ENCODE peak calls at places on chromosomes 16 and 17, in ten cellular contexts. One of them, this sample, is unnamed.

GRCh38 chr17:1989135-1989534 is 36.0 kb downstream of the RTN4RL1 start:
- DNase-seq in GM12891: no peak
- DNase-seq in SW 1271: no peak
- DNase-seq in head of caudate nucleus: no peak
- DNase-seq in GDM1: no peak
- DNase-seq in ACHN: peak; percentile 24
- DNase-seq in stimulated activated CD4-positive, alpha-beta T cell treated with anti-CD3 and anti-CD28 coated beads, Interleukin-2, amount 100 ng/mL, for 48 hours: no peak
- DNase-seq in small intestine: no peak
- DNase-seq in activated CD8-positive, alpha-beta memory T cell treated with anti-CD3 and anti-CD28 coated beads, Interleukin-2, amount 10 ng/mL, durations not matched to agents 7 days and 5 days: no peak
- DNase-seq in NCI-H774: no peak
- DNase-seq in this sample: no peak

GRCh38 chr16:67481561-67482259 is 753 bp upstream of the ATP6V0D1 start:
- DNase-seq in GM12891: no peak
- DNase-seq in SW 1271: no peak
- DNase-seq in head of caudate nucleus: no peak
- DNase-seq in GDM1: no peak
- DNase-seq in ACHN: no peak
- DNase-seq in stimulated activated CD4-positive, alpha-beta T cell treated with anti-CD3 and anti-CD28 coated beads, Interleukin-2, amount 100 ng/mL, for 48 hours: peak; percentile 43
- DNase-seq in small intestine: peak; percentile 69
- DNase-seq in activated CD8-positive, alpha-beta memory T cell treated with anti-CD3 and anti-CD28 coated beads, Interleukin-2, amount 10 ng/mL, durations not matched to agents 7 days and 5 days: peak; percentile 79
- DNase-seq in NCI-H774: no peak
- DNase-seq in this sample: no peak

GRCh38 chr17:64779344-64780095 is 117.4 kb upstream of the SMURF2 start:
- DNase-seq in GM12891: no peak
- DNase-seq in SW 1271: no peak
- DNase-seq in head of caudate nucleus: no peak
- DNase-seq in GDM1: no peak
- DNase-seq in ACHN: no peak
- DNase-seq in stimulated activated CD4-positive, alpha-beta T cell treated with anti-CD3 and anti-CD28 coated beads, Interleukin-2, amount 100 ng/mL, for 48 hours: no peak
- DNase-seq in small intestine: no peak
- DNase-seq in activated CD8-positive, alpha-beta memory T cell treated with anti-CD3 and anti-CD28 coated beads, Interleukin-2, amount 10 ng/mL, durations not matched to agents 7 days and 5 days: no peak
- DNase-seq in NCI-H774: no peak
- DNase-seq in this sample: no peak

GRCh38 chr17:45235071-45236001 is 13.7 kb downstream of the FMNL1 start:
- DNase-seq in GM12891: no peak
- DNase-seq in SW 1271: no peak
- DNase-seq in head of caudate nucleus: peak; percentile 72
- DNase-seq in GDM1: peak; percentile 70
- DNase-seq in ACHN: peak; percentile 77
- DNase-seq in stimulated activated CD4-positive, alpha-beta T cell treated with anti-CD3 and anti-CD28 coated beads, Interleukin-2, amount 100 ng/mL, for 48 hours: peak; percentile 81
- DNase-seq in small intestine: peak; percentile 68
- DNase-seq in activated CD8-positive, alpha-beta memory T cell treated with anti-CD3 and anti-CD28 coated beads, Interleukin-2, amount 10 ng/mL, durations not matched to agents 7 days and 5 days: peak; percentile 82
- DNase-seq in NCI-H774: peak; percentile 31
- DNase-seq in this sample: peak; percentile 59

GRCh38 chr17:73420897-73421296 is 109.1 kb upstream of the CDC42EP4 start:
- DNase-seq in GM12891: no peak
- DNase-seq in SW 1271: no peak
- DNase-seq in head of caudate nucleus: no peak
- DNase-seq in GDM1: no peak
- DNase-seq in ACHN: peak; percentile 46
- DNase-seq in stimulated activated CD4-positive, alpha-beta T cell treated with anti-CD3 and anti-CD28 coated beads, Interleukin-2, amount 100 ng/mL, for 48 hours: no peak
- DNase-seq in small intestine: no peak
- DNase-seq in activated CD8-positive, alpha-beta memory T cell treated with anti-CD3 and anti-CD28 coated beads, Interleukin-2, amount 10 ng/mL, durations not matched to agents 7 days and 5 days: no peak
- DNase-seq in NCI-H774: no peak
- DNase-seq in this sample: no peak

GRCh38 chr17:55458977-55459376 is 37.3 kb upstream of the MMD start:
- DNase-seq in GM12891: no peak
- DNase-seq in SW 1271: no peak
- DNase-seq in head of caudate nucleus: no peak
- DNase-seq in GDM1: no peak
- DNase-seq in ACHN: peak; percentile 30
- DNase-seq in stimulated activated CD4-positive, alpha-beta T cell treated with anti-CD3 and anti-CD28 coated beads, Interleukin-2, amount 100 ng/mL, for 48 hours: peak; percentile 50
- DNase-seq in small intestine: no peak
- DNase-seq in activated CD8-positive, alpha-beta memory T cell treated with anti-CD3 and anti-CD28 coated beads, Interleukin-2, amount 10 ng/mL, durations not matched to agents 7 days and 5 days: peak; percentile 49
- DNase-seq in NCI-H774: no peak
- DNase-seq in this sample: no peak

GRCh38 chr16:88678224-88678979 is 7.9 kb downstream of the SNAI3 start:
- DNase-seq in GM12891: no peak
- DNase-seq in SW 1271: no peak
- DNase-seq in head of caudate nucleus: no peak
- DNase-seq in GDM1: no peak
- DNase-seq in ACHN: no peak
- DNase-seq in stimulated activated CD4-positive, alpha-beta T cell treated with anti-CD3 and anti-CD28 coated beads, Interleukin-2, amount 100 ng/mL, for 48 hours: no peak
- DNase-seq in small intestine: no peak
- DNase-seq in activated CD8-positive, alpha-beta memory T cell treated with anti-CD3 and anti-CD28 coated beads, Interleukin-2, amount 10 ng/mL, durations not matched to agents 7 days and 5 days: no peak
- DNase-seq in NCI-H774: no peak
- DNase-seq in this sample: no peak

GRCh38 chr17:69228576-69228975 is at the start of gene ABCA10:
- DNase-seq in GM12891: no peak
- DNase-seq in SW 1271: no peak
- DNase-seq in head of caudate nucleus: no peak
- DNase-seq in GDM1: no peak
- DNase-seq in ACHN: no peak
- DNase-seq in stimulated activated CD4-positive, alpha-beta T cell treated with anti-CD3 and anti-CD28 coated beads, Interleukin-2, amount 100 ng/mL, for 48 hours: no peak
- DNase-seq in small intestine: no peak
- DNase-seq in activated CD8-positive, alpha-beta memory T cell treated with anti-CD3 and anti-CD28 coated beads, Interleukin-2, amount 10 ng/mL, durations not matched to agents 7 days and 5 days: no peak
- DNase-seq in NCI-H774: no peak
- DNase-seq in this sample: no peak

GRCh38 chr17:67528751-67529436 is 151.8 kb downstream of the PITPNC1 start:
- DNase-seq in GM12891: no peak
- DNase-seq in SW 1271: peak; percentile 67
- DNase-seq in head of caudate nucleus: peak; percentile 64
- DNase-seq in GDM1: no peak
- DNase-seq in ACHN: peak; percentile 88
- DNase-seq in stimulated activated CD4-positive, alpha-beta T cell treated with anti-CD3 and anti-CD28 coated beads, Interleukin-2, amount 100 ng/mL, for 48 hours: no peak
- DNase-seq in small intestine: peak; percentile 79
- DNase-seq in activated CD8-positive, alpha-beta memory T cell treated with anti-CD3 and anti-CD28 coated beads, Interleukin-2, amount 10 ng/mL, durations not matched to agents 7 days and 5 days: no peak
- DNase-seq in NCI-H774: peak; percentile 93
- DNase-seq in this sample: peak; percentile 72

GRCh38 chr16:51545951-51546350 is 394.9 kb upstream of the SALL1 start:
- DNase-seq in GM12891: no peak
- DNase-seq in SW 1271: no peak
- DNase-seq in head of caudate nucleus: no peak
- DNase-seq in GDM1: no peak
- DNase-seq in ACHN: no peak
- DNase-seq in stimulated activated CD4-positive, alpha-beta T cell treated with anti-CD3 and anti-CD28 coated beads, Interleukin-2, amount 100 ng/mL, for 48 hours: no peak
- DNase-seq in small intestine: no peak
- DNase-seq in activated CD8-positive, alpha-beta memory T cell treated with anti-CD3 and anti-CD28 coated beads, Interleukin-2, amount 10 ng/mL, durations not matched to agents 7 days and 5 days: no peak
- DNase-seq in NCI-H774: no peak
- DNase-seq in this sample: no peak

GRCh38 chr16:81279375-81279774 is 35.4 kb upstream of the GAN start:
- DNase-seq in GM12891: no peak
- DNase-seq in SW 1271: no peak
- DNase-seq in head of caudate nucleus: no peak
- DNase-seq in GDM1: no peak
- DNase-seq in ACHN: no peak
- DNase-seq in stimulated activated CD4-positive, alpha-beta T cell treated with anti-CD3 and anti-CD28 coated beads, Interleukin-2, amount 100 ng/mL, for 48 hours: no peak
- DNase-seq in small intestine: no peak
- DNase-seq in activated CD8-positive, alpha-beta memory T cell treated with anti-CD3 and anti-CD28 coated beads, Interleukin-2, amount 10 ng/mL, durations not matched to agents 7 days and 5 days: no peak
- DNase-seq in NCI-H774: no peak
- DNase-seq in this sample: no peak

GRCh38 chr17:14545156-14545906 is 244.4 kb downstream of the HS3ST3B1 start:
- DNase-seq in GM12891: no peak
- DNase-seq in SW 1271: no peak
- DNase-seq in head of caudate nucleus: no peak
- DNase-seq in GDM1: no peak
- DNase-seq in ACHN: no peak
- DNase-seq in stimulated activated CD4-positive, alpha-beta T cell treated with anti-CD3 and anti-CD28 coated beads, Interleukin-2, amount 100 ng/mL, for 48 hours: no peak
- DNase-seq in small intestine: no peak
- DNase-seq in activated CD8-positive, alpha-beta memory T cell treated with anti-CD3 and anti-CD28 coated beads, Interleukin-2, amount 10 ng/mL, durations not matched to agents 7 days and 5 days: no peak
- DNase-seq in NCI-H774: no peak
- DNase-seq in this sample: no peak

GRCh38 chr17:29155235-29155965 is 24.8 kb downstream of the MYO18A start:
- DNase-seq in GM12891: no peak
- DNase-seq in SW 1271: no peak
- DNase-seq in head of caudate nucleus: peak; percentile 51
- DNase-seq in GDM1: no peak
- DNase-seq in ACHN: peak; percentile 71
- DNase-seq in stimulated activated CD4-positive, alpha-beta T cell treated with anti-CD3 and anti-CD28 coated beads, Interleukin-2, amount 100 ng/mL, for 48 hours: peak; percentile 45
- DNase-seq in small intestine: peak; percentile 94
- DNase-seq in activated CD8-positive, alpha-beta memory T cell treated with anti-CD3 and anti-CD28 coated beads, Interleukin-2, amount 10 ng/mL, durations not matched to agents 7 days and 5 days: peak; percentile 81
- DNase-seq in NCI-H774: no peak
- DNase-seq in this sample: peak; percentile 85

GRCh38 chr16:65446441-65446840 is 324.6 kb upstream of the CDH11 start:
- DNase-seq in GM12891: no peak
- DNase-seq in SW 1271: no peak
- DNase-seq in head of caudate nucleus: no peak
- DNase-seq in GDM1: no peak
- DNase-seq in ACHN: no peak
- DNase-seq in stimulated activated CD4-positive, alpha-beta T cell treated with anti-CD3 and anti-CD28 coated beads, Interleukin-2, amount 100 ng/mL, for 48 hours: no peak
- DNase-seq in small intestine: no peak
- DNase-seq in activated CD8-positive, alpha-beta memory T cell treated with anti-CD3 and anti-CD28 coated beads, Interleukin-2, amount 10 ng/mL, durations not matched to agents 7 days and 5 days: no peak
- DNase-seq in NCI-H774: no peak
- DNase-seq in this sample: no peak

GRCh38 chr17:48795444-48796162 is 21.4 kb downstream of the TTLL6 start:
- DNase-seq in GM12891: no peak
- DNase-seq in SW 1271: no peak
- DNase-seq in head of caudate nucleus: no peak
- DNase-seq in GDM1: no peak
- DNase-seq in ACHN: peak; percentile 97
- DNase-seq in stimulated activated CD4-positive, alpha-beta T cell treated with anti-CD3 and anti-CD28 coated beads, Interleukin-2, amount 100 ng/mL, for 48 hours: no peak
- DNase-seq in small intestine: peak; percentile 98
- DNase-seq in activated CD8-positive, alpha-beta memory T cell treated with anti-CD3 and anti-CD28 coated beads, Interleukin-2, amount 10 ng/mL, durations not matched to agents 7 days and 5 days: no peak
- DNase-seq in NCI-H774: no peak
- DNase-seq in this sample: no peak

GRCh38 chr16:27114006-27114405 is 47.3 kb downstream of the C16orf82 start:
- DNase-seq in GM12891: no peak
- DNase-seq in SW 1271: no peak
- DNase-seq in head of caudate nucleus: no peak
- DNase-seq in GDM1: no peak
- DNase-seq in ACHN: no peak
- DNase-seq in stimulated activated CD4-positive, alpha-beta T cell treated with anti-CD3 and anti-CD28 coated beads, Interleukin-2, amount 100 ng/mL, for 48 hours: no peak
- DNase-seq in small intestine: no peak
- DNase-seq in activated CD8-positive, alpha-beta memory T cell treated with anti-CD3 and anti-CD28 coated beads, Interleukin-2, amount 10 ng/mL, durations not matched to agents 7 days and 5 days: no peak
- DNase-seq in NCI-H774: no peak
- DNase-seq in this sample: no peak

GRCh38 chr16:11090947-11091785 is 146.8 kb downstream of the CLEC16A start:
- DNase-seq in GM12891: no peak
- DNase-seq in SW 1271: no peak
- DNase-seq in head of caudate nucleus: no peak
- DNase-seq in GDM1: peak; percentile 53
- DNase-seq in ACHN: no peak
- DNase-seq in stimulated activated CD4-positive, alpha-beta T cell treated with anti-CD3 and anti-CD28 coated beads, Interleukin-2, amount 100 ng/mL, for 48 hours: no peak
- DNase-seq in small intestine: no peak
- DNase-seq in activated CD8-positive, alpha-beta memory T cell treated with anti-CD3 and anti-CD28 coated beads, Interleukin-2, amount 10 ng/mL, durations not matched to agents 7 days and 5 days: peak; percentile 61
- DNase-seq in NCI-H774: no peak
- DNase-seq in this sample: no peak

GRCh38 chr17:74547736-74548135 is 1.8 kb upstream of the CD300C start:
- DNase-seq in GM12891: no peak
- DNase-seq in SW 1271: peak; percentile 44
- DNase-seq in head of caudate nucleus: no peak
- DNase-seq in GDM1: peak; percentile 16
- DNase-seq in ACHN: peak; percentile 40
- DNase-seq in stimulated activated CD4-positive, alpha-beta T cell treated with anti-CD3 and anti-CD28 coated beads, Interleukin-2, amount 100 ng/mL, for 48 hours: no peak
- DNase-seq in small intestine: no peak
- DNase-seq in activated CD8-positive, alpha-beta memory T cell treated with anti-CD3 and anti-CD28 coated beads, Interleukin-2, amount 10 ng/mL, durations not matched to agents 7 days and 5 days: peak; percentile 82
- DNase-seq in NCI-H774: peak; percentile 23
- DNase-seq in this sample: no peak

GRCh38 chr17:6676802-6677157 is 25.2 kb downstream of the C17orf100 start:
- DNase-seq in GM12891: no peak
- DNase-seq in SW 1271: no peak
- DNase-seq in head of caudate nucleus: no peak
- DNase-seq in GDM1: no peak
- DNase-seq in ACHN: no peak
- DNase-seq in stimulated activated CD4-positive, alpha-beta T cell treated with anti-CD3 and anti-CD28 coated beads, Interleukin-2, amount 100 ng/mL, for 48 hours: no peak
- DNase-seq in small intestine: no peak
- DNase-seq in activated CD8-positive, alpha-beta memory T cell treated with anti-CD3 and anti-CD28 coated beads, Interleukin-2, amount 10 ng/mL, durations not matched to agents 7 days and 5 days: no peak
- DNase-seq in NCI-H774: no peak
- DNase-seq in this sample: no peak

GRCh38 chr16:19781196-19781595 is 63.1 kb downstream of the IQCK start:
- DNase-seq in GM12891: no peak
- DNase-seq in SW 1271: no peak
- DNase-seq in head of caudate nucleus: no peak
- DNase-seq in GDM1: no peak
- DNase-seq in ACHN: no peak
- DNase-seq in stimulated activated CD4-positive, alpha-beta T cell treated with anti-CD3 and anti-CD28 coated beads, Interleukin-2, amount 100 ng/mL, for 48 hours: no peak
- DNase-seq in small intestine: no peak
- DNase-seq in activated CD8-positive, alpha-beta memory T cell treated with anti-CD3 and anti-CD28 coated beads, Interleukin-2, amount 10 ng/mL, durations not matched to agents 7 days and 5 days: no peak
- DNase-seq in NCI-H774: no peak
- DNase-seq in this sample: no peak

GRCh38 chr16:11016993-11017392 is 72.6 kb downstream of the CLEC16A start:
- DNase-seq in GM12891: no peak
- DNase-seq in SW 1271: no peak
- DNase-seq in head of caudate nucleus: peak; percentile 50
- DNase-seq in GDM1: no peak
- DNase-seq in ACHN: peak; percentile 22
- DNase-seq in stimulated activated CD4-positive, alpha-beta T cell treated with anti-CD3 and anti-CD28 coated beads, Interleukin-2, amount 100 ng/mL, for 48 hours: no peak
- DNase-seq in small intestine: peak; percentile 99
- DNase-seq in activated CD8-positive, alpha-beta memory T cell treated with anti-CD3 and anti-CD28 coated beads, Interleukin-2, amount 10 ng/mL, durations not matched to agents 7 days and 5 days: no peak
- DNase-seq in NCI-H774: peak; percentile 42
- DNase-seq in this sample: no peak

GRCh38 chr16:31357324-31358156 is 2.6 kb downstream of the ITGAX start:
- DNase-seq in GM12891: no peak
- DNase-seq in SW 1271: no peak
- DNase-seq in head of caudate nucleus: peak; percentile 11
- DNase-seq in GDM1: no peak
- DNase-seq in ACHN: no peak
- DNase-seq in stimulated activated CD4-positive, alpha-beta T cell treated with anti-CD3 and anti-CD28 coated beads, Interleukin-2, amount 100 ng/mL, for 48 hours: no peak
- DNase-seq in small intestine: no peak
- DNase-seq in activated CD8-positive, alpha-beta memory T cell treated with anti-CD3 and anti-CD28 coated beads, Interleukin-2, amount 10 ng/mL, durations not matched to agents 7 days and 5 days: no peak
- DNase-seq in NCI-H774: no peak
- DNase-seq in this sample: no peak

GRCh38 chr17:77482375-77483127 is 341.8 kb downstream of the SEC14L1 start:
- DNase-seq in GM12891: no peak
- DNase-seq in SW 1271: no peak
- DNase-seq in head of caudate nucleus: no peak
- DNase-seq in GDM1: no peak
- DNase-seq in ACHN: no peak
- DNase-seq in stimulated activated CD4-positive, alpha-beta T cell treated with anti-CD3 and anti-CD28 coated beads, Interleukin-2, amount 100 ng/mL, for 48 hours: no peak
- DNase-seq in small intestine: no peak
- DNase-seq in activated CD8-positive, alpha-beta memory T cell treated with anti-CD3 and anti-CD28 coated beads, Interleukin-2, amount 10 ng/mL, durations not matched to agents 7 days and 5 days: no peak
- DNase-seq in NCI-H774: no peak
- DNase-seq in this sample: no peak

GRCh38 chr16:86511317-86512161 is 1.2 kb downstream of the FOXF1 start:
- DNase-seq in GM12891: no peak
- DNase-seq in SW 1271: no peak
- DNase-seq in head of caudate nucleus: no peak
- DNase-seq in GDM1: no peak
- DNase-seq in ACHN: no peak
- DNase-seq in stimulated activated CD4-positive, alpha-beta T cell treated with anti-CD3 and anti-CD28 coated beads, Interleukin-2, amount 100 ng/mL, for 48 hours: no peak
- DNase-seq in small intestine: no peak
- DNase-seq in activated CD8-positive, alpha-beta memory T cell treated with anti-CD3 and anti-CD28 coated beads, Interleukin-2, amount 10 ng/mL, durations not matched to agents 7 days and 5 days: no peak
- DNase-seq in NCI-H774: no peak
- DNase-seq in this sample: peak; percentile 53

GRCh38 chr17:66900126-66901010 is 64.1 kb upstream of the CACNG4 start:
- DNase-seq in GM12891: no peak
- DNase-seq in SW 1271: no peak
- DNase-seq in head of caudate nucleus: no peak
- DNase-seq in GDM1: no peak
- DNase-seq in ACHN: peak; percentile 8
- DNase-seq in stimulated activated CD4-positive, alpha-beta T cell treated with anti-CD3 and anti-CD28 coated beads, Interleukin-2, amount 100 ng/mL, for 48 hours: no peak
- DNase-seq in small intestine: no peak
- DNase-seq in activated CD8-positive, alpha-beta memory T cell treated with anti-CD3 and anti-CD28 coated beads, Interleukin-2, amount 10 ng/mL, durations not matched to agents 7 days and 5 days: no peak
- DNase-seq in NCI-H774: peak; percentile 27
- DNase-seq in this sample: no peak

GRCh38 chr17:72118588-72119279 is 2.1 kb upstream of the SOX9 start:
- DNase-seq in GM12891: no peak
- DNase-seq in SW 1271: no peak
- DNase-seq in head of caudate nucleus: peak; percentile 87
- DNase-seq in GDM1: no peak
- DNase-seq in ACHN: peak; percentile 72
- DNase-seq in stimulated activated CD4-positive, alpha-beta T cell treated with anti-CD3 and anti-CD28 coated beads, Interleukin-2, amount 100 ng/mL, for 48 hours: peak; percentile 24
- DNase-seq in small intestine: peak; percentile 84
- DNase-seq in activated CD8-positive, alpha-beta memory T cell treated with anti-CD3 and anti-CD28 coated beads, Interleukin-2, amount 10 ng/mL, durations not matched to agents 7 days and 5 days: no peak
- DNase-seq in NCI-H774: peak; percentile 65
- DNase-seq in this sample: peak; percentile 62

GRCh38 chr17:35129154-35129972 is 7.9 kb downstream of the FNDC8 start:
- DNase-seq in GM12891: no peak
- DNase-seq in SW 1271: no peak
- DNase-seq in head of caudate nucleus: no peak
- DNase-seq in GDM1: no peak
- DNase-seq in ACHN: peak; percentile 36
- DNase-seq in stimulated activated CD4-positive, alpha-beta T cell treated with anti-CD3 and anti-CD28 coated beads, Interleukin-2, amount 100 ng/mL, for 48 hours: no peak
- DNase-seq in small intestine: no peak
- DNase-seq in activated CD8-positive, alpha-beta memory T cell treated with anti-CD3 and anti-CD28 coated beads, Interleukin-2, amount 10 ng/mL, durations not matched to agents 7 days and 5 days: no peak
- DNase-seq in NCI-H774: no peak
- DNase-seq in this sample: no peak

GRCh38 chr16:28282045-28282444 is 10.3 kb upstream of the SBK1 start:
- DNase-seq in GM12891: no peak
- DNase-seq in SW 1271: no peak
- DNase-seq in head of caudate nucleus: no peak
- DNase-seq in GDM1: no peak
- DNase-seq in ACHN: no peak
- DNase-seq in stimulated activated CD4-positive, alpha-beta T cell treated with anti-CD3 and anti-CD28 coated beads, Interleukin-2, amount 100 ng/mL, for 48 hours: no peak
- DNase-seq in small intestine: no peak
- DNase-seq in activated CD8-positive, alpha-beta memory T cell treated with anti-CD3 and anti-CD28 coated beads, Interleukin-2, amount 10 ng/mL, durations not matched to agents 7 days and 5 days: no peak
- DNase-seq in NCI-H774: no peak
- DNase-seq in this sample: no peak

This sample was measured in posterior cingulate gyrus.